ENCODE peak calls at places on chromosome 17, in four cellular contexts. Y, S, P and B are unnamed samples.

GRCh38 chr17:45287526-45288264 is 25.8 kb upstream of the SPATA32 start:
- DNase-seq in S (no peak), P (peak), Y (no peak), B (no peak)

GRCh38 chr17:151886-152859 is 14.8 kb downstream of the SCGB1C2 start:
- DNase-seq in S (no peak), P (no peak), Y (no peak), B (no peak)

GRCh38 chr17:7842950-7843535 is 9.0 kb downstream of the KDM6B start:
- DNase-seq in Y (peak), P (peak), S (peak), B (peak)

GRCh38 chr17:66190738-66191606 is 961 bp downstream of the CEP112 start:
- DNase-seq in Y (no peak), S (no peak), P (no peak), B (no peak)

GRCh38 chr17:75694536-75694935 is 26.7 kb upstream of the ITGB4 start:
- DNase-seq in Y (no peak), S (no peak), P (no peak), B (no peak)

GRCh38 chr17:30939059-30939689 is 17.4 kb downstream of the ADAP2 start:
- DNase-seq in S (no peak), P (no peak), Y (no peak), B (no peak)

GRCh38 chr17:8441690-8442089 is 6.0 kb downstream of the NDEL1 start:
- DNase-seq in S (no peak), P (no peak), Y (no peak), B (no peak)

GRCh38 chr17:44067547-44067945 is 1.1 kb upstream of the LSM12 start:
- DNase-seq in Y (no peak), P (no peak), S (no peak), B (no peak)

GRCh38 chr17:78278139-78278741 is 46.8 kb downstream of the TMEM235 start:
- DNase-seq in Y (no peak), P (peak), S (no peak), B (no peak)

GRCh38 chr17:42181851-42182207 is 887 bp upstream of the KCNH4 start:
- DNase-seq in Y (no peak), S (no peak), P (no peak), B (no peak)

GRCh38 chr17:12729086-12729485 is 60.2 kb upstream of the ARHGAP44 start:
- DNase-seq in S (no peak), P (no peak), Y (no peak), B (no peak)

GRCh38 chr17:4899341-4900230 is at the start of gene C17orf107:
- DNase-seq in S (peak), Y (peak), P (peak), B (peak)

GRCh38 chr17:57817299-57817698 is 32.5 kb downstream of the MRPS23 start:
- DNase-seq in S (no peak), P (no peak), Y (no peak), B (no peak)

GRCh38 chr17:14690704-14691103 is 389.8 kb downstream of the HS3ST3B1 start:
- DNase-seq in P (no peak), Y (no peak), S (no peak), B (no peak)

GRCh38 chr17:7214300-7215135 is 5.1 kb downstream of the DLG4 start:
- DNase-seq in Y (peak), S (peak), P (peak), B (peak)

GRCh38 chr17:62062936-62063335 is 2.1 kb downstream of the MED13 start:
- DNase-seq in P (no peak), S (no peak), Y (no peak), B (no peak)

GRCh38 chr17:64273006-64273405 is 9.9 kb upstream of the TEX2 start:
- DNase-seq in P (no peak), Y (no peak), S (no peak), B (no peak)
- H3K27ac ChIP-seq in P (no peak), Y (no peak), S (no peak), B (no peak)

DNA sequence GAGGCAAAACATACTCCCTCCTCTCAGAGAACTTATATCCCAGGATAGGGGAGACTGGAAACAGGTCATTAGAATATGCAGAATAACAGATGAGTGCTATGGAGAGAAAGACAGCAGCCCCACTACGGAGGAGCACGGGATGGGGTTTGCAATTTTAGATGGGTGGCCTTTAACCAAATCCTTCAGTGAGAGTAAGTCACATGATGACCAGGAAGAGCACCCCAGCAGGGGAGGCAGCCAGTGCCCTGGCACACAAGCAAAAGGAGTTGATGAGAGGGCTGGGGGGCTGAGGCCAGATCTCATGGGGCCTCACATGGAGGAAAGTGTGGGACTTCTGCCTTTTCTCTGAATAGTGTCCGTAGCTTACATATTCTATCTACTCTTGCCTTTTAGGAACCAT is 43.0 kb upstream of the SEC14L1 start:
- DNase-seq in Y (no peak), S (no peak), P (no peak), B (no peak)
- H3K4me3 ChIP-seq in Y (no peak), S (no peak), P (no peak), B (no peak)

GRCh38 chr17:32288600-32288999 is 23.0 kb downstream of the RHBDL3 start:
- DNase-seq in P (no peak), Y (no peak), S (no peak), B (no peak)
- H3K27ac ChIP-seq in P (no peak), Y (no peak), S (no peak), B (no peak)

DNA sequence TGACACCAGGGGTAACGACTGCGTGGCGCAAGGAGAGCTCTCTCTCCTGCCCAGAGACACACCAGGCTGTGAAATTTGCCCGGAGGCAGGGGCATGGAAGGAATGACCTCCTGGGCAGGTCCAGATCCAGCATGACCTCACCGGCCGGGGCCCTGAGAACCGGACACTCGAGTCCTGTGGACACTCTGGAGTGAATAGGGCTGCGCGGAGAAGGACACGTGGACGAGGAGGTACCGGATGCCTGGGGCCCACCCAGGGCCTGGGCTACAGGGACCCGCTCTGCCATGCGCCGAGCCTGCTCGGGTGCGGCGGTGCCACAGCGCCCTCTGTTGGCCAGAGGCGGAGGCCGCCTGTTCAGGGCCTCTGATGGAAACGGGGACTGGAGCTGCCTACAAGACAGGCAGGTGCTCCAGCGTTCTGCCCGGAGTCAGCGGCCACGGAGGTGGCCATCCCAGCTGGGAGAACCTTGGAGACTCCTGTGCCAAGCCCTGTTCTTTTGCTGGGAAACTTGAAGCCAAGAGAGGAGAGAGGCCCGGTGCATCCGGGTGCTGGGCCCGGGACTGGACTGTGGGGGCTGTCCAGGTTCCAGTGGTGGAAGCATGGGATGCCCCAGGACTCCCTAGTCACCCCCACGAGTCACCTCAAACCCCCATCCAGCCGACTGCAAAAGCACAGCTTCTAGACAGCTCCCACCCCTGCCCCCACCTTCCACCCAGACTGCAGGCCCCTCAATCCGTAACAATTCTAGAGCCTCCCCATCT is 19.3 kb upstream of the NXPH3 start:
- DNase-seq in P (peak), Y (no peak), S (peak), B (peak)
- H3K4me3 ChIP-seq in P (no peak), Y (no peak), S (no peak), B (no peak)

GRCh38 chr17:59513934-59514841 is 51.2 kb upstream of the DHX40 start:
- DNase-seq in Y (peak), P (peak), S (peak), B (no peak)
- H3K27ac ChIP-seq in Y (no peak), P (no peak), S (no peak), B (no peak)

GRCh38 chr17:59748591-59748990 is 41.1 kb downstream of the VMP1 start:
- DNase-seq in Y (no peak), P (no peak), S (no peak), B (no peak)

GRCh38 chr17:59745040-59745439 is 37.6 kb downstream of the VMP1 start:
- DNase-seq in S (no peak), P (no peak), Y (no peak), B (no peak)

GRCh38 chr17:59746849-59747445 is 39.5 kb downstream of the VMP1 start:
- DNase-seq in Y (no peak), S (no peak), P (peak), B (no peak)

DNA sequence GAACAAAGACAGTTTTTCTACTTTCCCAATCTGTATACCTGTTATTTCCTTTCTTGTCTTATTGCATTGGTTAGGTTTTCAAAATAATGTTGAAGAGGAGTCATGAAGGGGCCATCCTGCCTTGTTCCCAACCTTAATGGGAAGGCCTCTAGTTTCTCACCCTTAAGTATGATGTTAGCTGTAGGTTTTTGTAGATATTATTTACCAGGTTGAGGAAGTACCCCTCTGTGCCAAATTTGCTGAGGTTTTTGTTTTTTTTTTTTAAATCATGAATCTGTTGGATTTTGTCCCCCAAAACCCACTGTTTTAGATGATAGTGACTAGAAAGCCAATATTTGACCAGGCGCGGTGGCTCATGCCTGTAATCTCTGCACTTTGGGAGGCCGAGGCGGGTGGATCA is 36.4 kb downstream of the VMP1 start:
- DNase-seq in Y (no peak), S (no peak), P (no peak), B (no peak)
- H3K4me3 ChIP-seq in Y (no peak), S (no peak), P (no peak), B (no peak)

GRCh38 chr17:73307130-73307529 is 4.7 kb downstream of the CDC42EP4 start:
- DNase-seq in Y (no peak), S (peak), P (peak), B (no peak)

GRCh38 chr17:73304971-73305786 is 6.6 kb downstream of the CDC42EP4 start:
- DNase-seq in Y (peak), P (peak), S (peak), B (no peak)

GRCh38 chr17:73304438-73304837 is 7.4 kb downstream of the CDC42EP4 start:
- DNase-seq in S (no peak), Y (no peak), P (no peak), B (no peak)

GRCh38 chr17:73308017-73308823 is 3.6 kb downstream of the CDC42EP4 start:
- DNase-seq in P (peak), Y (peak), S (peak), B (no peak)

DNA sequence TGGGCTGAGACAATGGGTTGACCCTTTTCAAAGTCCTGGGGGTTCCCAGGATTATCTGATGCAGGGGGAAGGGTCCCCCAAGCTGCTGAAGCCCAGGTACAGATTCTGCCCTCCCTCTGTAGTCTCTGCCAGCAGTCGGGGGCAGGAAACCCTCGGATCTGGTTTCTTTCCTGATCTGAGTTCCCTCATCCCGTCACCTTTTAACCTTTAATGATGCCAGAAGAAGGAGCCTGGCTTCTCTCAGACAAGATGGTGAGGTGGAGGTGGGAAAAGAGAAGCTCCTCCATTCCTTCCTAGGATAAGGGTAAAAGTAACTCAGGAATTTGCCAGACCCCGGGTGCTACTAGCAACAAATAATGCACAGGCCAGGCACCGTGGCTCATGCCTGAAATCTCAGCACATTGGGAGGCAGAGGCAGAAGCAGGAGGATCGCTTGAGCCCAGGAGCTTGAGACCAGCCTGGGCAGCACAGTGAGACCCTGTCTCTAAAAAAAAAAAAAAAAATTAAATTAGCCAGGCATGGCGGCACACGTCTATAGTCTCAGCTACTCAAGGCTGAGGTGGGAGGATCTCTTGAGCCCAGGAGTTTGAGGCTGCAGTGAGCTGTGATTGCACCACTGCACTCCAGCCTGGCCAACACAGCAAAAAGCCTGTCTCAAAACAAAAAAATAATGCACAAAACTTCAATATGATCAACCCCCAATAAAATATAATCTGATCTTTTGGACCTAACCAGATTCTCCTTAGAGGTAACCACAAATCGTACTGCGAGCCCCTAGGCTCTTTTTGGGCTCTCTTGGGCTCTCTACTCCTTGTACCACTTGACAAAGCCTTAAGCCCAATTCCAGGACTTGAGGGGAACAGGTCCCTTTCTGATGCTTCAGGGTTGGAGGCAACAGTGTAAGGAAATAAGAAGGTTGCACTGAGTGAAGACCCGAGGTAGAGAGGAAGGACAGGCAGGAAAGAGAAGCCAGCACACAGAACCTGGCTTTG is 5.7 kb downstream of the CDC42EP4 start:
- DNase-seq in Y (no peak), P (no peak), S (no peak), B (no peak)
- H3K27ac ChIP-seq in Y (peak), P (peak), S (peak), B (no peak)